ENCODE peak calls at places on chromosomes 16 and 17, in six cellular contexts. P is GM23338; K is foreskin keratinocyte; D is pancreas; F is CD8-positive, alpha-beta T cell; E is Panc1. H is an unnamed sample.
A peak's percentile ranks its signal among the peaks of the same experiment; 100 is the strongest.

GRCh38 chr17:32869345-32870026 is 7.4 kb downstream of the MYO1D start:
- ATAC-seq in P (no peak), K (no peak), D (peak; percentile 68), F (no peak), E (no peak), H (no peak)

GRCh38 chr16:1509307-1510221 is 16.4 kb downstream of the TELO2 start:
- ATAC-seq in P (no peak), K (no peak), D (no peak), F (no peak), E (no peak), H (peak; percentile 78)

GRCh38 chr17:1762906-1763829 is 1.3 kb downstream of the SERPINF1 start:
- ATAC-seq in P (peak; percentile 64), K (peak; percentile 28), D (peak; percentile 55), F (no peak), E (no peak), H (peak; percentile 56)

GRCh38 chr17:74918906-74919305 is 4.1 kb downstream of the USH1G start:
- ATAC-seq in P (no peak), K (no peak), D (no peak), F (no peak), E (no peak), H (no peak)

GRCh38 chr16:57906385-57907316 is 64.3 kb downstream of the CNGB1 start:
- ATAC-seq in P (peak; percentile 90), K (peak; percentile 24), D (peak; percentile 54), F (peak; percentile 66), E (peak; percentile 72), H (no peak)

GRCh38 chr17:27616414-27616813 is 14.6 kb upstream of the LGALS9 start:
- ATAC-seq in P (no peak), K (no peak), D (no peak), F (no peak), E (no peak), H (no peak)

GRCh38 chr16:57588821-57589220 is 39.6 kb upstream of the ADGRG1 start:
- ATAC-seq in P (no peak), K (no peak), D (no peak), F (no peak), E (no peak), H (no peak)

GRCh38 chr16:88348377-88349152 is 34.2 kb upstream of the ZNF469 start:
- ATAC-seq in P (peak; percentile 20), K (no peak), D (no peak), F (no peak), E (peak; percentile 32), H (no peak)

GRCh38 chr17:55442462-55442861 is 20.8 kb upstream of the MMD start:
- ATAC-seq in P (no peak), K (no peak), D (no peak), F (no peak), E (no peak), H (no peak)

GRCh38 chr17:40074871-40075215 is 12.1 kb downstream of the THRA start:
- ATAC-seq in P (no peak), K (no peak), D (peak; percentile 0), F (no peak), E (no peak), H (no peak)

GRCh38 chr17:72458301-72458700 is 337.5 kb downstream of the SOX9 start:
- ATAC-seq in P (no peak), K (no peak), D (no peak), F (no peak), E (no peak), H (no peak)

GRCh38 chr16:81817296-81817695 is 38.2 kb downstream of the PLCG2 start:
- ATAC-seq in P (no peak), K (no peak), D (no peak), F (peak; percentile 68), E (no peak), H (no peak)

GRCh38 chr17:74204474-74204873 is 996 bp downstream of the RPL38 start:
- ATAC-seq in P (no peak), K (no peak), D (no peak), F (no peak), E (no peak), H (no peak)

GRCh38 chr17:64019486-64020067 is 856 bp downstream of the ICAM2 start:
- ATAC-seq in P (no peak), K (no peak), D (peak; percentile 9), F (peak; percentile 17), E (no peak), H (no peak)

GRCh38 chr16:62041401-62041800 is 5.2 kb upstream of the CDH8 start:
- ATAC-seq in P (peak; percentile 69), K (peak; percentile 41), D (no peak), F (no peak), E (peak; percentile 80), H (no peak)

GRCh38 chr16:80583466-80583865 is 42.7 kb downstream of the DYNLRB2 start:
- ATAC-seq in P (no peak), K (peak; percentile 47), D (peak; percentile 12), F (no peak), E (no peak), H (no peak)

GRCh38 chr17:56319531-56319930 is 166.3 kb downstream of the ANKFN1 start:
- ATAC-seq in P (peak; percentile 71), K (peak; percentile 85), D (peak; percentile 81), F (no peak), E (peak; percentile 87), H (no peak)

GRCh38 chr16:66561381-66562080 is 4.7 kb upstream of the CMTM1 start:
- ATAC-seq in P (no peak), K (no peak), D (no peak), F (no peak), E (no peak), H (no peak)

GRCh38 chr17:38397227-38397626 is 31.0 kb upstream of the ARHGAP23 start:
- ATAC-seq in P (no peak), K (no peak), D (no peak), F (no peak), E (no peak), H (no peak)

GRCh38 chr16:627458-628239 is 3.1 kb upstream of the WFIKKN1 start:
- ATAC-seq in P (no peak), K (no peak), D (peak; percentile 4), F (no peak), E (peak; percentile 0), H (no peak)

GRCh38 chr17:32575865-32576264 is 89.1 kb downstream of the CDK5R1 start:
- ATAC-seq in P (no peak), K (no peak), D (no peak), F (no peak), E (no peak), H (no peak)

GRCh38 chr17:71959129-71959528 is 161.7 kb upstream of the SOX9 start:
- ATAC-seq in P (no peak), K (peak; percentile 44), D (peak; percentile 41), F (no peak), E (peak; percentile 66), H (no peak)

GRCh38 chr17:19274893-19275292 is 37.7 kb downstream of the EPN2 start:
- ATAC-seq in P (no peak), K (no peak), D (no peak), F (no peak), E (no peak), H (no peak)

GRCh38 chr17:72476575-72476986 is 355.8 kb downstream of the SOX9 start:
- ATAC-seq in P (peak; percentile 91), K (no peak), D (peak; percentile 35), F (no peak), E (peak; percentile 46), H (no peak)

GRCh38 chr16:57062329-57062728 is 30.1 kb upstream of the CPNE2 start:
- ATAC-seq in P (no peak), K (no peak), D (no peak), F (no peak), E (no peak), H (no peak)

GRCh38 chr16:1134776-1135458 is 18.0 kb upstream of the CACNA1H start:
- ATAC-seq in P (no peak), K (no peak), D (peak; percentile 80), F (no peak), E (no peak), H (no peak)

GRCh38 chr16:11852092-11852809 is 909 bp upstream of the RSL1D1 start:
- ATAC-seq in P (peak; percentile 10), K (no peak), D (peak; percentile 11), F (no peak), E (peak; percentile 55), H (no peak)

DNA sequence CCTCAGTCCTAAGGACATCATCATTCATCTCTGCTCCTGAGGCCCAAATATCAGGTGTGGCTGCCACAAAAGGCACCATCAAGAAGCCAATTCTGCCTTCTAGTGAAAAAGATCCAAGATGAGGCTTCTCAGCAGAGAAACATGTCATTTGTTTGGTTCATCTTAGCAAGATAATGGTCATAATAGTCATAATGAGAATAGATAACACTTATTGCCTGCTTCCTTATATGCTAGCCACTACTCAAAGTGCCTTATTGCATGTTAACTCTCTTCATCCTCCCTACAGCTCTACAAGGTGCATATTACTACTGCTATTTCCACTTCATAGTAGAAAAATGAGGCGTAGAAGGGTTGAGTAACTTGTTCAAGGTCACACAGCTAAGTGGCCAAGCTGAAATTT is 45.0 kb upstream of the MRPS23 start:
- ATAC-seq in P (no peak), K (no peak), D (no peak), F (no peak), E (no peak), H (no peak)
- H3K4me1 ChIP-seq in P (peaks cover 23% of the 10 kb centered on the region), K (peaks cover 17% of the 10 kb centered on the region), D (peaks cover 77% of the 10 kb centered on the region), F (peaks cover 4% of the 10 kb centered on the region), E (peaks cover 74% of the 10 kb centered on the region), H (peaks cover 19% of the 10 kb centered on the region)

GRCh38 chr16:27369806-27370205 is 32.2 kb upstream of the IL21R start:
- ATAC-seq in P (no peak), K (no peak), D (no peak), F (no peak), E (no peak), H (no peak)

GRCh38 chr16:27367463-27368357 is 34.3 kb upstream of the IL21R start:
- ATAC-seq in P (peak; percentile 93), K (peak; percentile 51), D (peak; percentile 83), F (peak; percentile 81), E (peak; percentile 90), H (peak; percentile 85)

GRCh38 chr16:27373312-27373711 is 28.7 kb upstream of the IL21R start:
- ATAC-seq in P (no peak), K (no peak), D (no peak), F (no peak), E (no peak), H (no peak)

GRCh38 chr16:27368358-27368722 is 33.6 kb upstream of the IL21R start:
- ATAC-seq in P (no peak), K (no peak), D (no peak), F (no peak), E (no peak), H (no peak)

GRCh38 chr16:27370318-27370717 is 31.7 kb upstream of the IL21R start:
- ATAC-seq in P (no peak), K (no peak), D (no peak), F (no peak), E (no peak), H (no peak)
- H3K4me1 ChIP-seq in P (no peaks in the 10 kb centered on the region), K (peaks cover 13% of the 10 kb centered on the region), D (peaks cover 9% of the 10 kb centered on the region), F (peaks cover 77% of the 10 kb centered on the region), E (peaks cover 5% of the 10 kb centered on the region), H (peaks cover 27% of the 10 kb centered on the region)

GRCh38 chr17:5785867-5786509 is 201.7 kb upstream of the NLRP1 start:
- ATAC-seq in P (no peak), K (peak; percentile 45), D (no peak), F (no peak), E (no peak), H (no peak)
- H3K4me1 ChIP-seq in P (no peaks in the 10 kb centered on the region), K (no peaks in the 10 kb centered on the region), D (no peaks in the 10 kb centered on the region), F (no peaks in the 10 kb centered on the region), E (no peaks in the 10 kb centered on the region), H (no peaks in the 10 kb centered on the region)

DNA sequence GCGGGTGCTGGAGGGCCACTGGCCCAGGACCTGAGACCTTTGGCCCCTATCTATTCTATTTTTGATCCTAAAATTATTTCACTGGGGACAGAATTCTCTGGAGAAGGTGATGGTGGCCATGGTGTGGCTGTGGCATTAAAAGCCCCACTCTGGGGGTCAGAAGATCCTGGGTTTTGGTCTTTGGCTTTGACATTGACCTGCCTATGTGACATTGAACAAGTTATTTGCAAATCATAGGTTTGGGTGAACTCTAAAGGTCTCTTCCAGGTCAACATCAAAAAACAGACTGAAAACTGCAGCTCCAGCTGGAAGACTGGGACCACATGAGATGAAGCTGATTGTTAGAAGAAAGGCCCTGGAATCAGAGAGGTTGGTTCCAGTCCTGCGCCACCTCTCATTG is 2.3 kb upstream of the CDH1 start:
- ATAC-seq in P (no peak), K (no peak), D (no peak), F (no peak), E (no peak), H (no peak)
- H3K4me1 ChIP-seq in P (peaks cover 22% of the 10 kb centered on the region), K (peaks cover 14% of the 10 kb centered on the region), D (peaks cover 15% of the 10 kb centered on the region), F (no peaks in the 10 kb centered on the region), E (peaks cover 9% of the 10 kb centered on the region), H (peaks cover 4% of the 10 kb centered on the region)

H was measured in gastroesophageal sphincter.